ENCODE peak calls at places on chromosomes 2 and 18, in six cellular contexts. J is H1, G is body of pancreas, R is transverse colon, C is Peyer's patch, O is spleen. S is an unnamed sample.

GRCh38 chr2:149185942-149186490 is 144.4 kb upstream of the LYPD6 start:
- DNase-seq in C (no peak), J (no peak), G (no peak), R (no peak), O (no peak), S (no peak)

GRCh38 chr2:174522553-174522952 is 35.7 kb upstream of the GPR155 start:
- DNase-seq in J (no peak), O (no peak), C (no peak), R (no peak), G (no peak), S (no peak)

GRCh38 chr2:21452263-21452662 is 328.5 kb downstream of the TDRD15 start:
- DNase-seq in O (no peak), C (no peak), G (no peak), J (no peak), R (no peak), S (no peak)

GRCh38 chr2:223941579-223942277 is 3.4 kb downstream of the WDFY1 start:
- DNase-seq in R (peak), C (no peak), G (no peak), O (no peak), J (no peak), S (peak)

GRCh38 chr2:164896226-164896625 is 54.6 kb upstream of the COBLL1 start:
- DNase-seq in R (no peak), O (no peak), G (no peak), J (no peak), C (no peak), S (no peak)

GRCh38 chr2:118881490-118882129 is 34.2 kb upstream of the EN1 start:
- DNase-seq in R (peak), C (peak), G (peak), O (peak), J (peak), S (peak)

GRCh38 chr2:36371963-36372391 is 16.4 kb downstream of the CRIM1 start:
- DNase-seq in G (no peak), O (no peak), J (no peak), C (no peak), R (no peak), S (no peak)

GRCh38 chr2:191246820-191247380 is 1.7 kb downstream of the MYO1B start:
- DNase-seq in R (no peak), J (no peak), C (no peak), O (no peak), G (no peak), S (no peak)

GRCh38 chr18:32328974-32329373 is 139.1 kb downstream of the MEP1B start:
- DNase-seq in J (no peak), C (no peak), R (no peak), O (no peak), G (no peak), S (no peak)

GRCh38 chr2:239747771-239748170 is 277.4 kb downstream of the NDUFA10 start:
- DNase-seq in R (no peak), C (no peak), J (no peak), G (no peak), O (no peak), S (no peak)

GRCh38 chr2:23617817-23618216 is 232.8 kb downstream of the KLHL29 start:
- DNase-seq in C (no peak), J (no peak), G (no peak), O (peak), R (peak), S (no peak)

GRCh38 chr18:39389800-39390379 is 1824.3 kb upstream of the CELF4 start:
- DNase-seq in R (no peak), G (peak), J (peak), C (no peak), O (no peak), S (no peak)

GRCh38 chr2:120470041-120470716 is 124.2 kb downstream of the INHBB start:
- DNase-seq in J (no peak), G (peak), C (peak), O (peak), R (peak), S (peak)

GRCh38 chr2:27664622-27665363 is 1.1 kb downstream of the SLC4A1AP start:
- DNase-seq in O (no peak), G (no peak), J (no peak), R (no peak), C (no peak), S (no peak)

GRCh38 chr2:127174176-127174575 is 45.9 kb downstream of the CYP27C1 start:
- DNase-seq in J (no peak), R (peak), O (peak), C (no peak), G (no peak), S (no peak)

GRCh38 chr2:12222561-12222960 is 476.1 kb downstream of the LPIN1 start:
- DNase-seq in R (no peak), J (no peak), O (no peak), C (no peak), G (no peak), S (no peak)

GRCh38 chr18:36114738-36115137 is 14.4 kb downstream of the SLC39A6 start:
- DNase-seq in C (no peak), O (no peak), J (no peak), R (no peak), G (no peak), S (no peak)

GRCh38 chr2:181563101-181563692 is 93.7 kb downstream of the CERKL start:
- DNase-seq in J (no peak), G (no peak), C (no peak), O (no peak), R (no peak), S (no peak)

GRCh38 chr2:220569380-220569779 is 942.0 kb downstream of the SLC4A3 start:
- DNase-seq in R (no peak), C (no peak), O (no peak), J (no peak), G (no peak), S (no peak)

GRCh38 chr18:24090876-24091275 is 48.0 kb upstream of the CABYR start:
- DNase-seq in G (no peak), R (no peak), O (no peak), J (no peak), C (no peak), S (no peak)

GRCh38 chr2:139529045-139529444 is 748.9 kb upstream of the NXPH2 start:
- DNase-seq in R (peak), C (no peak), O (no peak), J (no peak), G (no peak), S (no peak)

GRCh38 chr2:111675419-111676194 is 208.4 kb downstream of the ANAPC1 start:
- DNase-seq in O (no peak), R (no peak), G (no peak), J (no peak), C (no peak), S (no peak)

GRCh38 chr2:197360744-197361156 is 50.2 kb upstream of the ANKRD44 start:
- DNase-seq in R (no peak), J (no peak), G (no peak), O (no peak), C (no peak), S (no peak)

GRCh38 chr2:195363496-195363895 is 293.5 kb upstream of the SLC39A10 start:
- DNase-seq in G (no peak), C (no peak), O (no peak), J (no peak), R (no peak), S (no peak)

GRCh38 chr18:59820663-59821062 is 79.1 kb upstream of the PMAIP1 start:
- DNase-seq in G (no peak), R (no peak), O (no peak), J (no peak), C (no peak), S (no peak)

GRCh38 chr2:28408764-28409599 is 16.3 kb downstream of the FOSL2 start:
- DNase-seq in C (peak), R (peak), G (no peak), J (no peak), O (peak), S (peak)

GRCh38 chr2:227697013-227697412 is 20.8 kb downstream of the SLC19A3 start:
- DNase-seq in J (no peak), G (no peak), O (no peak), R (no peak), C (no peak), S (no peak)

GRCh38 chr2:31523871-31524492 is 56.8 kb downstream of the SRD5A2 start:
- DNase-seq in R (peak), J (no peak), G (peak), O (no peak), C (no peak), S (peak)

GRCh38 chr2:181066333-181066732 is 85.9 kb downstream of the UBE2E3 start:
- DNase-seq in R (no peak), J (no peak), G (no peak), O (no peak), C (no peak), S (no peak)

GRCh38 chr2:71945133-71945959 is 202.3 kb downstream of the CYP26B1 start:
- DNase-seq in J (no peak), G (no peak), O (peak), R (no peak), C (no peak), S (no peak)

GRCh38 chr2:109062558-109063325 is 66.3 kb upstream of the SH3RF3 start:
- DNase-seq in O (peak), C (no peak), J (no peak), R (no peak), G (no peak), S (no peak)

GRCh38 chr2:9738718-9739496 is 104.4 kb upstream of the TAF1B start:
- DNase-seq in J (no peak), R (peak), C (peak), G (no peak), O (no peak), S (no peak)

GRCh38 chr2:158967731-158968395 is 577 bp upstream of the TANC1 start:
- DNase-seq in G (peak), R (peak), C (peak), O (no peak), J (no peak), S (no peak)

GRCh38 chr2:204108301-204108700 is 171.7 kb downstream of the ICOS start:
- DNase-seq in J (no peak), R (no peak), C (no peak), O (no peak), G (no peak), S (peak)

GRCh38 chr18:23131693-23132319 is 3.5 kb upstream of the CABLES1 start:
- DNase-seq in J (no peak), G (peak), O (no peak), C (no peak), R (peak), S (no peak)

GRCh38 chr2:240571314-240571973 is 3.2 kb downstream of the RNPEPL1 start:
- DNase-seq in O (peak), J (no peak), R (peak), C (peak), G (no peak), S (no peak)

GRCh38 chr18:33916200-33916599 is 308.5 kb downstream of the NOL4 start:
- DNase-seq in C (no peak), G (no peak), J (peak), R (no peak), O (no peak), S (no peak)

GRCh38 chr2:111702119-111702808 is 181.7 kb downstream of the ANAPC1 start:
- DNase-seq in J (no peak), R (peak), C (peak), G (peak), O (no peak), S (peak)

GRCh38 chr18:9993846-9994660 is 80.2 kb downstream of the VAPA start:
- DNase-seq in C (no peak), R (no peak), J (no peak), O (no peak), G (no peak), S (no peak)

GRCh38 chr18:45967007-45967706 is at the start of gene EPG5:
- DNase-seq in C (peak), O (peak), R (peak), G (peak), J (peak), S (peak)
- TF ChIP-seq POLR2A in C (peak), O (peak), R (peak), G (peak), J (peak), S (peak)

GRCh38 chr2:233424028-233424951 is 70.0 kb downstream of the DGKD start:
- DNase-seq in C (peak), G (no peak), O (no peak), J (no peak), R (peak), S (no peak)

GRCh38 chr2:233421091-233421816 is 67.0 kb downstream of the DGKD start:
- DNase-seq in O (no peak), R (no peak), G (no peak), J (no peak), C (no peak), S (no peak)

GRCh38 chr2:233423436-233423860 is 69.2 kb downstream of the DGKD start:
- DNase-seq in C (peak), J (no peak), O (no peak), G (no peak), R (no peak), S (no peak)

GRCh38 chr2:233422649-233423435 is 68.5 kb downstream of the DGKD start:
- DNase-seq in J (no peak), R (no peak), O (no peak), G (no peak), C (no peak), S (no peak)

DNA sequence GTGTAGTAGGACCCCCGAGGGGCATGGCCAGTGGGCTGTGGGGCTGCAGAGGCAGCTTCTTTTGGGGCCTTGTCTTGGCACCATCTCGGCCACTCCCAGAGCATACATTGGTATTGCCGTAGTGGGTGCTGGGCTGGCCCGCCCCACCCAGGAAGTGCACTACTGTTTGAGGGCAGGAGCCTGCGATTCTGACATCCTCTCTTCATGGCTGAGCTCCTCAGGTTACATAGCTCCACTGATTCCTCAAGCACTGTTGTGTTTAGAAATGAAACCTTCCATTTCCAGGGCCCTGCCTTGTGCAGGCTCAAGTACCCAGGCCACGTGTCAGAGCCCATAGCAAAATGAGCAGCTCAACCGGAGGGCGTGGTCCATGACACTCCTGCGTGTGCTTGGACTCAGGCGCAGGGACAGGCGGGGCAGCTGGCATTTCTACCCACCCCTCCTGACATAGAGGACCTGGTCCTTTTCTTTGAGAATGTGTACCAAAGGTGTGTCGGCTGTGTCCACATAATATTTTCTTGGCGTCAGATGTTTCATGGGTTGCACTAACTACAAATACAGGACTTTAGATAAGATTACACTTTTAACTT is 67.9 kb downstream of the DGKD start:
- DNase-seq in R (peak), C (peak), J (no peak), O (peak), G (peak), S (no peak)
- TF ChIP-seq POLR2A in R (peak), C (no peak), J (no peak), O (no peak), G (no peak), S (no peak)

GRCh38 chr2:231464576-231465540 is 574 bp upstream of the NCL start:
- DNase-seq in G (peak), O (peak), C (peak), J (peak), R (peak), S (peak)
- TF ChIP-seq POLR2A in G (peak), O (no peak), C (no peak), J (peak), R (no peak), S (peak)

GRCh38 chr2:30447149-30448045 is at the start of gene LCLAT1:
- DNase-seq in G (peak), R (peak), C (peak), J (no peak), O (peak), S (peak)
- TF ChIP-seq POLR2A in G (peak), R (no peak), C (no peak), J (peak), O (no peak), S (no peak)

GRCh38 chr2:85823951-85824350 is 64.8 kb downstream of the ST3GAL5 start:
- DNase-seq in C (no peak), G (no peak), J (no peak), O (no peak), R (no peak), S (no peak)

GRCh38 chr2:85827879-85828569 is 60.8 kb downstream of the ST3GAL5 start:
- DNase-seq in O (no peak), J (no peak), C (no peak), R (no peak), G (no peak), S (no peak)

GRCh38 chr2:85828725-85829124 is 60.1 kb downstream of the ST3GAL5 start:
- DNase-seq in C (no peak), G (no peak), J (no peak), O (no peak), R (no peak), S (no peak)

GRCh38 chr2:85830645-85831044 is 58.1 kb downstream of the ST3GAL5 start:
- DNase-seq in J (no peak), G (no peak), R (no peak), O (no peak), C (no peak), S (no peak)

GRCh38 chr2:85826990-85827878 is 61.6 kb downstream of the ST3GAL5 start:
- DNase-seq in J (no peak), O (peak), G (peak), R (peak), C (peak), S (peak)
- TF ChIP-seq POLR2A in J (no peak), O (no peak), G (no peak), R (no peak), C (no peak), S (no peak)

DNA sequence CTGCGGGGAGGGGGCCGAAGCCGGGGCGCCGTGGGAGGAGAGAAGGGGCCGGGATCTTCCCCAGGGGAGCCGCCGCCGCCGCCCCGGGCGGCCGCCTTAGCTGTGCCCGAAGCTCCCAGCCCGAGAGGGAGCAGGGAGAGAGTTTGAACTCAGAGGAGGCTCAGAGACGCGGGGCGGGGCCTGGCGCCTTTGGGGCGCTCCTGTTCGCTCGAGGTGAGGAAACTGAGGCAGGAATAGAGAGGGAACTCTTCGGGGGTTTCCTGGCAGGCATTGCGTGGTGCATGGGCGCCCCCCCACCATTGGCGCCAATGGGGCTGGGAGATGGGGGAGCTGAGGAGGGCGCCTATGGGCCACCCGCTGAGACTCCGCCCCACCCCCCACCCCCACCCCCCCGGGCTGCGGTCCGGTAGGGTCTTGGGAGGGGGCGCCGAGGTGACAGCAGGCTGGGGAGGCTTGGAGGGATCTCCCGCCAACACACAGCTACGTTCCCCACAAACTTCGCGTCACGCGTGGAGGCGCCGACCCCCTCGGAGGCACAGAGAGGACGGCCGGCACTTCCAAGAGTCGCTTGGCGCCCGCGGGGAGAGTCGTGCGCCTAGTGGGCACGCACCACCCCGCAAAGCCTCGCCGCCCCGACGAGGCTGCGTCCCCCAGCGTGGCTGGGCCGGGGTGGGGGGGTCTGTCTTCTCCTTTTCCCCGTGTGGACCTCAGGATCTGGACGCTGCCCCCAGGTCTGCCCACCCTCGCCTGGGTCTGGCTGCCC is 680 bp downstream of the CTDSP1 start:
- DNase-seq in G (peak), C (no peak), J (no peak), R (peak), O (peak), S (no peak)
- TF ChIP-seq POLR2A in G (peak), C (peak), J (no peak), R (peak), O (no peak), S (peak)